ENCODE peak calls at places on chromosomes 2 and 18, in nine cellular contexts. One of them, this sample, is unnamed.

GRCh38 chr2:40028792-40029488 is 249.9 kb upstream of the THUMPD2 start:
- DNase-seq in PC-3: peak
- DNase-seq in ascending aorta: no peak
- DNase-seq in right lobe of liver: no peak
- DNase-seq in activated CD4-positive, alpha-beta memory T cell treated with anti-CD3 and anti-CD28 coated beads for 36 hours: no peak
- DNase-seq in stimulated activated CD4-positive, alpha-beta T cell treated with anti-CD3 and anti-CD28 coated beads, Interleukin-1b, Interleukin-23, amount 100 ng/mL, for 48 hours: no peak
- DNase-seq in ELR: no peak
- DNase-seq in H7: no peak
- DNase-seq in GM13976: no peak
- DNase-seq in this sample: no peak

GRCh38 chr2:73739101-73739500 is 2.0 kb upstream of the TPRKB start:
- DNase-seq in GM13976: no peak
- DNase-seq in stimulated activated CD4-positive, alpha-beta T cell treated with anti-CD3 and anti-CD28 coated beads, Interleukin-1b, Interleukin-23, amount 100 ng/mL, for 48 hours: no peak
- DNase-seq in ascending aorta: no peak
- DNase-seq in ELR: no peak
- DNase-seq in H7: no peak
- DNase-seq in activated CD4-positive, alpha-beta memory T cell treated with anti-CD3 and anti-CD28 coated beads for 36 hours: no peak
- DNase-seq in right lobe of liver: no peak
- DNase-seq in PC-3: peak
- DNase-seq in this sample: no peak

GRCh38 chr18:46377557-46377956 is 273.4 kb downstream of the HAUS1 start:
- DNase-seq in PC-3: no peak
- DNase-seq in ascending aorta: no peak
- DNase-seq in activated CD4-positive, alpha-beta memory T cell treated with anti-CD3 and anti-CD28 coated beads for 36 hours: no peak
- DNase-seq in GM13976: no peak
- DNase-seq in ELR: no peak
- DNase-seq in stimulated activated CD4-positive, alpha-beta T cell treated with anti-CD3 and anti-CD28 coated beads, Interleukin-1b, Interleukin-23, amount 100 ng/mL, for 48 hours: no peak
- DNase-seq in right lobe of liver: no peak
- DNase-seq in H7: no peak
- DNase-seq in this sample: no peak

GRCh38 chr2:96498023-96498431 is 7.1 kb downstream of the NEURL3 start:
- DNase-seq in stimulated activated CD4-positive, alpha-beta T cell treated with anti-CD3 and anti-CD28 coated beads, Interleukin-1b, Interleukin-23, amount 100 ng/mL, for 48 hours: no peak
- DNase-seq in PC-3: no peak
- DNase-seq in ELR: no peak
- DNase-seq in right lobe of liver: no peak
- DNase-seq in ascending aorta: no peak
- DNase-seq in H7: peak
- DNase-seq in GM13976: no peak
- DNase-seq in activated CD4-positive, alpha-beta memory T cell treated with anti-CD3 and anti-CD28 coated beads for 36 hours: no peak
- DNase-seq in this sample: no peak

GRCh38 chr2:164032995-164033394 is 297.2 kb upstream of the FIGN start:
- DNase-seq in ELR: no peak
- DNase-seq in right lobe of liver: no peak
- DNase-seq in PC-3: no peak
- DNase-seq in H7: no peak
- DNase-seq in ascending aorta: no peak
- DNase-seq in GM13976: no peak
- DNase-seq in activated CD4-positive, alpha-beta memory T cell treated with anti-CD3 and anti-CD28 coated beads for 36 hours: no peak
- DNase-seq in stimulated activated CD4-positive, alpha-beta T cell treated with anti-CD3 and anti-CD28 coated beads, Interleukin-1b, Interleukin-23, amount 100 ng/mL, for 48 hours: no peak
- DNase-seq in this sample: no peak

GRCh38 chr2:17536416-17536815 is 4.1 kb upstream of the VSNL1 start:
- DNase-seq in ascending aorta: no peak
- DNase-seq in PC-3: peak
- DNase-seq in activated CD4-positive, alpha-beta memory T cell treated with anti-CD3 and anti-CD28 coated beads for 36 hours: no peak
- DNase-seq in H7: no peak
- DNase-seq in ELR: no peak
- DNase-seq in stimulated activated CD4-positive, alpha-beta T cell treated with anti-CD3 and anti-CD28 coated beads, Interleukin-1b, Interleukin-23, amount 100 ng/mL, for 48 hours: no peak
- DNase-seq in GM13976: no peak
- DNase-seq in right lobe of liver: no peak
- DNase-seq in this sample: no peak

GRCh38 chr2:132670104-132670960 is at the start of gene LYPD1:
- DNase-seq in ELR: peak
- DNase-seq in PC-3: peak
- DNase-seq in activated CD4-positive, alpha-beta memory T cell treated with anti-CD3 and anti-CD28 coated beads for 36 hours: no peak
- DNase-seq in stimulated activated CD4-positive, alpha-beta T cell treated with anti-CD3 and anti-CD28 coated beads, Interleukin-1b, Interleukin-23, amount 100 ng/mL, for 48 hours: no peak
- DNase-seq in right lobe of liver: peak
- DNase-seq in H7: peak
- DNase-seq in GM13976: no peak
- DNase-seq in ascending aorta: no peak
- DNase-seq in this sample: peak

GRCh38 chr2:241003047-241003360 is 4.6 kb downstream of the SNED1 start:
- DNase-seq in right lobe of liver: no peak
- DNase-seq in activated CD4-positive, alpha-beta memory T cell treated with anti-CD3 and anti-CD28 coated beads for 36 hours: no peak
- DNase-seq in ELR: no peak
- DNase-seq in PC-3: no peak
- DNase-seq in stimulated activated CD4-positive, alpha-beta T cell treated with anti-CD3 and anti-CD28 coated beads, Interleukin-1b, Interleukin-23, amount 100 ng/mL, for 48 hours: no peak
- DNase-seq in ascending aorta: no peak
- DNase-seq in GM13976: no peak
- DNase-seq in H7: peak
- DNase-seq in this sample: no peak

GRCh38 chr2:13652531-13653313 is 936.0 kb downstream of the TRIB2 start:
- DNase-seq in ELR: peak
- DNase-seq in H7: no peak
- DNase-seq in activated CD4-positive, alpha-beta memory T cell treated with anti-CD3 and anti-CD28 coated beads for 36 hours: no peak
- DNase-seq in stimulated activated CD4-positive, alpha-beta T cell treated with anti-CD3 and anti-CD28 coated beads, Interleukin-1b, Interleukin-23, amount 100 ng/mL, for 48 hours: peak
- DNase-seq in right lobe of liver: no peak
- DNase-seq in PC-3: peak
- DNase-seq in GM13976: no peak
- DNase-seq in ascending aorta: no peak
- DNase-seq in this sample: peak

GRCh38 chr18:58784601-58785137 is 80.0 kb upstream of the ZNF532 start:
- DNase-seq in stimulated activated CD4-positive, alpha-beta T cell treated with anti-CD3 and anti-CD28 coated beads, Interleukin-1b, Interleukin-23, amount 100 ng/mL, for 48 hours: no peak
- DNase-seq in activated CD4-positive, alpha-beta memory T cell treated with anti-CD3 and anti-CD28 coated beads for 36 hours: no peak
- DNase-seq in ascending aorta: peak
- DNase-seq in GM13976: no peak
- DNase-seq in PC-3: peak
- DNase-seq in H7: peak
- DNase-seq in ELR: no peak
- DNase-seq in right lobe of liver: no peak
- DNase-seq in this sample: no peak

GRCh38 chr2:236093134-236093533 is 75.1 kb downstream of the GBX2 start:
- DNase-seq in PC-3: no peak
- DNase-seq in stimulated activated CD4-positive, alpha-beta T cell treated with anti-CD3 and anti-CD28 coated beads, Interleukin-1b, Interleukin-23, amount 100 ng/mL, for 48 hours: no peak
- DNase-seq in ascending aorta: no peak
- DNase-seq in H7: no peak
- DNase-seq in activated CD4-positive, alpha-beta memory T cell treated with anti-CD3 and anti-CD28 coated beads for 36 hours: no peak
- DNase-seq in ELR: no peak
- DNase-seq in right lobe of liver: no peak
- DNase-seq in GM13976: no peak
- DNase-seq in this sample: no peak

GRCh38 chr2:182906454-182906853 is 40.0 kb upstream of the FRZB start:
- DNase-seq in stimulated activated CD4-positive, alpha-beta T cell treated with anti-CD3 and anti-CD28 coated beads, Interleukin-1b, Interleukin-23, amount 100 ng/mL, for 48 hours: no peak
- DNase-seq in H7: no peak
- DNase-seq in right lobe of liver: no peak
- DNase-seq in GM13976: no peak
- DNase-seq in activated CD4-positive, alpha-beta memory T cell treated with anti-CD3 and anti-CD28 coated beads for 36 hours: no peak
- DNase-seq in ascending aorta: no peak
- DNase-seq in ELR: no peak
- DNase-seq in PC-3: no peak
- DNase-seq in this sample: no peak

GRCh38 chr18:73645175-73645715 is 502.4 kb downstream of the FBXO15 start:
- DNase-seq in H7: no peak
- DNase-seq in right lobe of liver: no peak
- DNase-seq in stimulated activated CD4-positive, alpha-beta T cell treated with anti-CD3 and anti-CD28 coated beads, Interleukin-1b, Interleukin-23, amount 100 ng/mL, for 48 hours: no peak
- DNase-seq in ELR: peak
- DNase-seq in GM13976: no peak
- DNase-seq in PC-3: peak
- DNase-seq in activated CD4-positive, alpha-beta memory T cell treated with anti-CD3 and anti-CD28 coated beads for 36 hours: no peak
- DNase-seq in ascending aorta: no peak
- DNase-seq in this sample: no peak